ENCODE peak calls at places on chromosomes 12 and 14, in five cellular contexts. J, T, S, I and X are unnamed samples.

GRCh38 chr12:112097641-112098040 is 10.9 kb downstream of the NAA25 start:
- DNase-seq in J (no peak), T (no peak), S (no peak), I (no peak), X (no peak)

GRCh38 chr12:12365931-12366431 is 9.1 kb downstream of the BORCS5 start:
- DNase-seq in J (no peak), T (no peak), S (no peak), I (no peak), X (no peak)

GRCh38 chr12:51923506-51924365 is 16.4 kb downstream of the ACVRL1 start:
- DNase-seq in J (peak; percentile 51), T (peak; percentile 23), S (peak; percentile 63), I (no peak), X (peak; percentile 77)

GRCh38 chr12:64270411-64270810 is 48.3 kb upstream of the KICS2 start:
- DNase-seq in J (no peak), T (no peak), S (no peak), I (no peak), X (no peak)

GRCh38 chr14:61147898-61148549 is 133.1 kb downstream of the TMEM30B start:
- DNase-seq in J (no peak), T (no peak), S (no peak), I (no peak), X (no peak)

GRCh38 chr14:101590616-101591015 is 29.3 kb downstream of the DIO3 start:
- DNase-seq in J (no peak), T (no peak), S (no peak), I (no peak), X (no peak)

GRCh38 chr14:89621009-89621421 is 204.0 kb upstream of the FOXN3 start:
- DNase-seq in J (no peak), T (peak; percentile 89), S (no peak), I (no peak), X (no peak)

GRCh38 chr12:100141666-100141997 is 1.0 kb downstream of the BLTP3B start:
- DNase-seq in J (no peak), T (peak; percentile 75), S (no peak), I (peak; percentile 41), X (no peak)

GRCh38 chr14:74587363-74587707 is 24.7 kb downstream of the LTBP2 start:
- DNase-seq in J (no peak), T (no peak), S (no peak), I (no peak), X (no peak)

GRCh38 chr12:1553987-1554982 is 40.1 kb downstream of the FBXL14 start:
- DNase-seq in J (no peak), T (peak; percentile 28), S (no peak), I (no peak), X (no peak)

GRCh38 chr14:90288646-90289355 is 32.4 kb downstream of the PSMC1 start:
- DNase-seq in J (peak; percentile 43), T (no peak), S (no peak), I (no peak), X (no peak)

GRCh38 chr12:122028601-122029560 is 7.2 kb downstream of the BCL7A start:
- DNase-seq in J (no peak), T (no peak), S (no peak), I (no peak), X (no peak)

GRCh38 chr12:119942386-119942785 is 46.6 kb upstream of the BICDL1 start:
- DNase-seq in J (no peak), T (no peak), S (no peak), I (no peak), X (no peak)

GRCh38 chr14:89767861-89768268 is 186.7 kb downstream of the EFCAB11 start:
- DNase-seq in J (peak; percentile 57), T (peak; percentile 85), S (no peak), I (peak; percentile 35), X (peak; percentile 60)

GRCh38 chr12:88996389-88996788 is 355.9 kb downstream of the DUSP6 start:
- DNase-seq in J (no peak), T (no peak), S (no peak), I (no peak), X (no peak)

GRCh38 chr14:72401632-72402428 is 469.6 kb downstream of the RGS6 start:
- DNase-seq in J (no peak), T (peak; percentile 13), S (no peak), I (no peak), X (no peak)

GRCh38 chr12:15633201-15633600 is 156.0 kb downstream of the EPS8 start:
- DNase-seq in J (no peak), T (no peak), S (no peak), I (no peak), X (no peak)

GRCh38 chr12:92289611-92290010 is 144.0 kb upstream of the BTG1 start:
- DNase-seq in J (no peak), T (no peak), S (no peak), I (no peak), X (no peak)

DNA sequence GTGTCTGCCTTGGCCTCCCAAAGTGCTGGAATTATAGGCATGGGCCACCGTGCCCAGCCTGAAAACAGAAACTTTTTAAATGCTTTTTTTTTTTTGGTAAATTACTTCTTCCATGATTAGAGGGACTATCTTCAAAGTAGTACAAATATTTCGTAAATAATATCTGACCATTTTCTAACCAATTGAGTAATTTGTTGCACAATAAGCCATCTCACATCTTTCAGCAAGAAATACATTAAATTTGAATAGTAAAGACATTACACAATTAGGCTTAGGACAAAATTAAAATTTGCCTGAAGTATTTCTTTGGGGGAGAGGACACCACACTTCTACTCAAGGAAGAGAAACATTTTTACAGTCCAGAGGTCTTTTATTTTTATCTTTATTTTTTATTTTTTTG is 84.7 kb upstream of the STRN3 start:
- DNase-seq in J (no peak), T (no peak), S (no peak), I (no peak), X (no peak)
- H3K27me3 ChIP-seq in J (no peaks in the 10 kb centered on the region), T (no peaks in the 10 kb centered on the region), S (no peaks in the 10 kb centered on the region), I (no peaks in the 10 kb centered on the region), X (no peaks in the 10 kb centered on the region)

GRCh38 chr14:51782412-51782811 is 78.0 kb upstream of the GNG2 start:
- DNase-seq in J (no peak), T (no peak), S (no peak), I (no peak), X (no peak)

GRCh38 chr14:51780741-51781140 is 79.7 kb upstream of the GNG2 start:
- DNase-seq in J (no peak), T (no peak), S (no peak), I (no peak), X (no peak)

GRCh38 chr14:51783765-51784164 is 76.6 kb upstream of the GNG2 start:
- DNase-seq in J (no peak), T (no peak), S (no peak), I (no peak), X (no peak)

GRCh38 chr14:51781352-51781751 is 79.1 kb upstream of the GNG2 start:
- DNase-seq in J (no peak), T (no peak), S (no peak), I (no peak), X (no peak)

DNA sequence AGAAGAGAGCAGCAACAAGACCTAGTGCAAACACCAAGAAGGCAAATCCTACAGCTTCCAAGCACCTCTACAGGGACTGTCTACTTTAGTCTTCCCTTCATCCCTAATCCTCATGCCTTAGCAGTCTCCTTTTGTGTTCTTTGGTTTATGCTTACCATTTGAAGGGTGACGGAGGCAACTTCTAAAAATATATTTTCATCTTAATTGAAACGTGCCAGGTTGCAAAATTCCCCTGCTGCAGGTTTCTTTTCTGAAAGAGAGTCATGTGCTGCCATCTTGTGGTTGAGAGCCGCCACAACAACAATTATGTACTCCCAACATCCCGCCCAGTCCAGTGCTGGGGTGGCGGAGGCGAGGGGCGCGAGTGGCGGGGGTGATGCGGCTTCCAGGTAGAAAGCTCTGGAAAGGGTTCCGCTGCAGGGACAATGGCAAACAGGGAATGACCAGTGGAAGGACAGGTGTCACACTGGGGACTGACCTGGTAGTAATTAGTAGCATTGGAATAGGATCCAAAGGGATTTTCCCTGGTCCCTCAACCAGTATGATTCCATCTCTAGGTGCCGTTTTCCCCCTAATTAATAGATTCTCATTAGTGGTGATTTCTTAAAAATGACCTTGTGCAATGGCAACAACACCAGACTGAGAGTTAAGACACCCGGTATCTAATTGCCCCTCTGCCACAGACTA is 80.3 kb upstream of the GNG2 start:
- DNase-seq in J (peak; percentile 73), T (peak; percentile 77), S (peak; percentile 62), I (peak; percentile 69), X (peak; percentile 84)
- H3K4me3 ChIP-seq in J (peak overlapping the region; percentile 26), T (peak overlapping the region; percentile 27), S (no peak overlapping the region), I (no peak overlapping the region), X (no peak overlapping the region)

GRCh38 chr14:68598089-68598488 is 194.8 kb downstream of the ZFP36L1 start:
- DNase-seq in J (no peak), T (no peak), S (no peak), I (no peak), X (no peak)

GRCh38 chr14:68599896-68600620 is 192.8 kb downstream of the ZFP36L1 start:
- DNase-seq in J (peak; percentile 60), T (no peak), S (no peak), I (no peak), X (no peak)

GRCh38 chr14:68596701-68597100 is 196.2 kb downstream of the ZFP36L1 start:
- DNase-seq in J (no peak), T (no peak), S (peak; percentile 82), I (no peak), X (no peak)

GRCh38 chr14:68596211-68596610 is 196.7 kb downstream of the ZFP36L1 start:
- DNase-seq in J (no peak), T (no peak), S (no peak), I (no peak), X (no peak)

DNA sequence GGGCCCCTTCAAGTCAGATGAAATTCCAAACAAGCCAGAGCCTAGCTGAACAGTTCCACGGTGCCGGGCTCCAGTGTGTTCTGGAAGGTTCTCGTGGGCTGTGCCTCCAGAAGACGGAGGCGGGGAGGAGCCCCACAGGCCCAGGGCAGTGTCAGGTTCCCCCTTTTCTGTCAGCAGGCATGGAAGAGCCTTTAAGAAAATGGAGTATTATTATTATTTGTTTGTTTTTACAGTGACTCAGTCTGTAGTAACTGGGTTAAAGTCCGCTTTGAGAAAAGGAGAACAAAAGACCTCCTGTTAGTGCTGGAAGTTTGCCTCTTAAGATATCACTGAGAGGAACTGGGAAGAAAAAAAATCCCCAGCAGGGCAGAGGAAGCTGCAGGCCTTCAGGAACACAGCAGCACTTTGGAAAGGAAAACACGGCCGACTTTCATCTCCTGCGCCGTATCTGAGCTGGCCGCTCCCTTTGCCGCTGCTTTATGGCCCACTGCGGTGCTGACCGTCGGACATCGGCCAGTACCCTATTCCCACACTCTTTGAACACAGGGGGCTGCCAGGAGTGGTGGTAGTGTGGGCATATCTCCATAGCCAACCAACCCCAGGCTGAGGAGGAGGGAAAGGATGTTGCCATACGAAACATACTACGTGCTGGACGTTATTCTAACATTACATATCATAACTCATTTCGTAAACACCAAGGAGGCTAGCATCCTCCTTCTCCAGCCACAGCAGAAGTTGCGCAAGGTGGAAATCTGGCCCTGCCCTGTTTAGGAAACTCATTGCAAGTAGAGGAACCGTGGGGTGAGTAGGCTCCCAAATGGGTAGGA is 194.0 kb downstream of the ZFP36L1 start:
- DNase-seq in J (no peak), T (no peak), S (peak; percentile 74), I (peak; percentile 46), X (no peak)
- H3K27me3 ChIP-seq in J (no peaks in the 10 kb centered on the region), T (no peaks in the 10 kb centered on the region), S (no peaks in the 10 kb centered on the region), I (no peaks in the 10 kb centered on the region), X (no peaks in the 10 kb centered on the region)

GRCh38 chr14:30211326-30211725 is 283.7 kb upstream of the PRKD1 start:
- DNase-seq in J (no peak), T (no peak), S (no peak), I (no peak), X (no peak)

GRCh38 chr14:30214456-30215090 is 286.9 kb upstream of the PRKD1 start:
- DNase-seq in J (no peak), T (peak; percentile 30), S (no peak), I (peak; percentile 27), X (peak; percentile 58)

GRCh38 chr14:30210630-30211029 is 283.0 kb upstream of the PRKD1 start:
- DNase-seq in J (no peak), T (no peak), S (no peak), I (no peak), X (no peak)

GRCh38 chr14:30209136-30209535 is 281.5 kb upstream of the PRKD1 start:
- DNase-seq in J (no peak), T (no peak), S (no peak), I (no peak), X (no peak)

GRCh38 chr14:30214014-30214413 is 286.4 kb upstream of the PRKD1 start:
- DNase-seq in J (no peak), T (no peak), S (no peak), I (no peak), X (no peak)
- H3K4me3 ChIP-seq in J (no peak overlapping the region), T (no peak overlapping the region), S (no peak overlapping the region), I (no peak overlapping the region), X (no peak overlapping the region)